ENCODE peak calls at places on chromosomes 7 and 10, in eight cellular contexts. Y is thyroid gland, W is heart left ventricle, V is fibroblast of lung, U is SJSA1, Q is psoas muscle, F is SK-N-SH, R is ovary. P is an unnamed sample. For H3K36me3, the result is how much of the 10 kb centered on the place peaks cover.

GRCh38 chr10:78756604-78757442 is 311.9 kb upstream of the ZMIZ1 start:
- DNase-seq in Y (peak), W (peak), V (peak), U (peak), Q (peak), F (no peak), R (peak), P (peak)

GRCh38 chr10:43968076-43968475 is 319.4 kb upstream of the ZNF32 start:
- DNase-seq in Y (no peak), W (no peak), V (no peak), U (no peak), Q (no peak), F (no peak), R (no peak), P (no peak)

GRCh38 chr10:114825513-114826253 is 4.1 kb downstream of the FHIP2A start:
- DNase-seq in Y (no peak), W (no peak), V (peak), U (peak), Q (no peak), F (no peak), R (no peak), P (no peak)

GRCh38 chr7:34311591-34311990 is 346.4 kb upstream of the NPSR1 start:
- DNase-seq in Y (no peak), W (no peak), V (no peak), U (no peak), Q (no peak), F (no peak), R (no peak), P (no peak)

GRCh38 chr7:64849924-64850499 is 53.1 kb upstream of the ZNF273 start:
- DNase-seq in Y (no peak), W (no peak), V (no peak), U (no peak), Q (no peak), F (no peak), R (no peak), P (no peak)

GRCh38 chr7:112423987-112424386 is 26.3 kb upstream of the IFRD1 start:
- DNase-seq in Y (no peak), W (no peak), V (no peak), U (no peak), Q (no peak), F (no peak), R (no peak), P (no peak)

GRCh38 chr7:114793155-114793849 is 128.6 kb upstream of the MDFIC start:
- DNase-seq in Y (no peak), W (no peak), V (no peak), U (no peak), Q (no peak), F (no peak), R (no peak), P (no peak)

GRCh38 chr7:118153551-118154177 is 30.3 kb upstream of the LSM8 start:
- DNase-seq in Y (no peak), W (no peak), V (peak), U (no peak), Q (no peak), F (peak), R (no peak), P (no peak)

GRCh38 chr7:155154586-155154985 is 84.5 kb downstream of the HTR5A start:
- DNase-seq in Y (no peak), W (no peak), V (no peak), U (no peak), Q (no peak), F (no peak), R (no peak), P (no peak)

GRCh38 chr7:75905785-75906604 is 9.0 kb upstream of the POR start:
- DNase-seq in Y (peak), W (peak), V (peak), U (no peak), Q (peak), F (no peak), R (peak), P (no peak)

GRCh38 chr10:3067045-3067858 is at the start of gene PFKP:
- DNase-seq in Y (peak), W (peak), V (no peak), U (peak), Q (peak), F (peak), R (peak), P (peak)

GRCh38 chr7:14598978-14599377 is 303.6 kb downstream of the DGKB start:
- DNase-seq in Y (no peak), W (peak), V (peak), U (no peak), Q (no peak), F (no peak), R (no peak), P (no peak)

GRCh38 chr7:18378989-18379605 is 116.5 kb upstream of the HDAC9 start:
- DNase-seq in Y (no peak), W (no peak), V (no peak), U (no peak), Q (no peak), F (peak), R (no peak), P (no peak)

GRCh38 chr10:34809796-34810195 is 5.3 kb downstream of the PARD3 start:
- DNase-seq in Y (no peak), W (no peak), V (no peak), U (no peak), Q (no peak), F (no peak), R (no peak), P (no peak)

GRCh38 chr10:92146781-92147180 is 144.1 kb downstream of the CPEB3 start:
- DNase-seq in Y (no peak), W (no peak), V (no peak), U (no peak), Q (no peak), F (no peak), R (no peak), P (no peak)

GRCh38 chr10:120897343-120897742 is 46.2 kb downstream of the WDR11 start:
- DNase-seq in Y (no peak), W (no peak), V (peak), U (no peak), Q (no peak), F (no peak), R (no peak), P (no peak)

GRCh38 chr10:115915429-115915828 is 357.6 kb downstream of the GFRA1 start:
- DNase-seq in Y (no peak), W (no peak), V (no peak), U (no peak), Q (no peak), F (no peak), R (no peak), P (no peak)

GRCh38 chr10:68049289-68050078 is 25.6 kb downstream of the HERC4 start:
- DNase-seq in Y (no peak), W (no peak), V (no peak), U (no peak), Q (no peak), F (no peak), R (no peak), P (no peak)

GRCh38 chr7:115924398-115924797 is 106.2 kb downstream of the TFEC start:
- DNase-seq in Y (no peak), W (no peak), V (peak), U (no peak), Q (no peak), F (no peak), R (no peak), P (no peak)

GRCh38 chr10:98636921-98637329 is 190.2 kb upstream of the HPS1 start:
- DNase-seq in Y (no peak), W (no peak), V (no peak), U (no peak), Q (no peak), F (no peak), R (no peak), P (no peak)

GRCh38 chr7:37432240-37432917 is 16.3 kb downstream of the ELMO1 start:
- DNase-seq in Y (no peak), W (no peak), V (no peak), U (no peak), Q (no peak), F (no peak), R (no peak), P (no peak)

GRCh38 chr7:70893422-70893821 is 238.5 kb upstream of the GALNT17 start:
- DNase-seq in Y (no peak), W (no peak), V (no peak), U (no peak), Q (no peak), F (no peak), R (no peak), P (no peak)

GRCh38 chr7:100890640-100891521 is 1.4 kb upstream of the UFSP1 start:
- DNase-seq in Y (no peak), W (no peak), V (no peak), U (no peak), Q (no peak), F (no peak), R (peak), P (no peak)

GRCh38 chr10:71281646-71282322 is 37.3 kb upstream of the SLC29A3 start:
- DNase-seq in Y (no peak), W (no peak), V (no peak), U (no peak), Q (no peak), F (no peak), R (no peak), P (no peak)

GRCh38 chr7:116426428-116427156 is 72.9 kb upstream of the CAV2 start:
- DNase-seq in Y (no peak), W (no peak), V (peak), U (peak), Q (no peak), F (no peak), R (no peak), P (no peak)

GRCh38 chr7:75795831-75796285 is 17.7 kb downstream of the CCL24 start:
- DNase-seq in Y (peak), W (peak), V (peak), U (no peak), Q (peak), F (no peak), R (peak), P (no peak)

GRCh38 chr7:121352323-121352722 is 23.5 kb downstream of the WNT16 start:
- DNase-seq in Y (no peak), W (no peak), V (no peak), U (no peak), Q (no peak), F (no peak), R (no peak), P (no peak)

GRCh38 chr7:105198223-105198622 is 184.2 kb downstream of the KMT2E start:
- DNase-seq in Y (no peak), W (no peak), V (peak), U (peak), Q (no peak), F (no peak), R (no peak), P (no peak)

GRCh38 chr7:91554893-91555292 is 290.7 kb downstream of the FZD1 start:
- DNase-seq in Y (no peak), W (no peak), V (no peak), U (no peak), Q (no peak), F (no peak), R (no peak), P (no peak)

GRCh38 chr10:47406870-47407648 is 23.0 kb upstream of the ZNF488 start:
- DNase-seq in Y (no peak), W (no peak), V (peak), U (peak), Q (no peak), F (no peak), R (no peak), P (no peak)

GRCh38 chr10:131934769-131935168 is 34.0 kb downstream of the PPP2R2D start:
- DNase-seq in Y (no peak), W (no peak), V (no peak), U (no peak), Q (no peak), F (no peak), R (peak), P (no peak)

GRCh38 chr10:99276848-99277486 is 41.3 kb upstream of the HPSE2 start:
- DNase-seq in Y (no peak), W (no peak), V (peak), U (no peak), Q (no peak), F (peak), R (no peak), P (no peak)

GRCh38 chr7:16627236-16627635 is 18.3 kb downstream of the ANKMY2 start:
- DNase-seq in Y (no peak), W (no peak), V (peak), U (no peak), Q (no peak), F (no peak), R (no peak), P (no peak)

GRCh38 chr10:93481213-93481930 is 762 bp downstream of the MYOF start:
- DNase-seq in Y (no peak), W (no peak), V (peak), U (no peak), Q (no peak), F (no peak), R (no peak), P (no peak)

GRCh38 chr10:77756319-77757232 is 119.0 kb upstream of the KCNMA1 start:
- DNase-seq in Y (peak), W (no peak), V (peak), U (peak), Q (no peak), F (peak), R (peak), P (no peak)

GRCh38 chr10:2933519-2933918 is 133.8 kb upstream of the PFKP start:
- DNase-seq in Y (no peak), W (no peak), V (no peak), U (no peak), Q (no peak), F (no peak), R (no peak), P (no peak)

GRCh38 chr7:94394399-94395140 is at the start of gene COL1A2:
- DNase-seq in Y (peak), W (peak), V (peak), U (peak), Q (peak), F (peak), R (peak), P (no peak)

GRCh38 chr7:43895847-43896415 is 10.5 kb downstream of the URGCP start:
- DNase-seq in Y (no peak), W (no peak), V (no peak), U (no peak), Q (no peak), F (no peak), R (no peak), P (no peak)
- H3K36me3 ChIP-seq in Y (under half), W (under half), V (under half), U (under half), Q (under half), F (under half), R (under half), P (under half)

GRCh38 chr10:112680586-112680985 is 233.6 kb downstream of the VTI1A start:
- DNase-seq in Y (no peak), W (no peak), V (no peak), U (no peak), Q (no peak), F (no peak), R (no peak), P (no peak)
- H3K27ac ChIP-seq in Y (no peak), W (no peak), V (no peak), U (no peak), Q (no peak), F (no peak), R (no peak), P (no peak)

GRCh38 chr7:92740134-92740533 is 96.2 kb downstream of the CDK6 start:
- DNase-seq in Y (no peak), W (no peak), V (no peak), U (no peak), Q (no peak), F (no peak), R (no peak), P (no peak)

GRCh38 chr7:92737706-92738105 is 98.7 kb downstream of the CDK6 start:
- DNase-seq in Y (no peak), W (no peak), V (no peak), U (no peak), Q (no peak), F (no peak), R (no peak), P (no peak)

GRCh38 chr7:92736870-92737269 is 99.5 kb downstream of the CDK6 start:
- DNase-seq in Y (no peak), W (no peak), V (no peak), U (no peak), Q (no peak), F (no peak), R (no peak), P (no peak)

GRCh38 chr7:92740713-92741126 is 95.7 kb downstream of the CDK6 start:
- DNase-seq in Y (peak), W (no peak), V (peak), U (peak), Q (no peak), F (no peak), R (no peak), P (no peak)

GRCh38 chr7:92739091-92739490 is 97.3 kb downstream of the CDK6 start:
- DNase-seq in Y (no peak), W (no peak), V (no peak), U (no peak), Q (no peak), F (no peak), R (no peak), P (no peak)
- H3K36me3 ChIP-seq in Y (under half), W (under half), V (under half), U (under half), Q (under half), F (under half), R (under half), P (under half)

GRCh38 chr10:89978081-89978480 is 276.7 kb downstream of the KIF20B start:
- DNase-seq in Y (no peak), W (no peak), V (no peak), U (no peak), Q (no peak), F (no peak), R (no peak), P (no peak)

GRCh38 chr10:89980166-89980565 is 278.8 kb downstream of the KIF20B start:
- DNase-seq in Y (no peak), W (no peak), V (no peak), U (no peak), Q (no peak), F (no peak), R (no peak), P (no peak)

GRCh38 chr10:89979726-89980125 is 278.3 kb downstream of the KIF20B start:
- DNase-seq in Y (no peak), W (no peak), V (no peak), U (no peak), Q (no peak), F (no peak), R (no peak), P (no peak)

GRCh38 chr10:89975716-89976243 is 274.4 kb downstream of the KIF20B start:
- DNase-seq in Y (no peak), W (no peak), V (no peak), U (no peak), Q (no peak), F (no peak), R (no peak), P (no peak)
- H3K27ac ChIP-seq in Y (no peak), W (no peak), V (no peak), U (no peak), Q (no peak), F (no peak), R (no peak), P (no peak)

GRCh38 chr7:4751398-4751947 is 23.9 kb upstream of the AP5Z1 start:
- DNase-seq in Y (no peak), W (no peak), V (no peak), U (no peak), Q (no peak), F (no peak), R (no peak), P (no peak)
- H3K36me3 ChIP-seq in Y (under half), W (under half), V (under half), U (half or more), Q (under half), F (under half), R (under half), P (under half)